ENCODE peak calls at places on chromosomes 11 and 22, in ten cellular contexts. H is thoracic aorta; T is PC-9; J is heart left ventricle; N is body of pancreas; L is HCT116; Q is right lobe of liver; U is ovary; E is heart right ventricle; K is CD8-positive, alpha-beta T cell. W is an unnamed sample.

GRCh38 chr11:120789391-120789790 is 234.5 kb upstream of the TBCEL start:
- DNase-seq in H (no peak), T (no peak), J (no peak), N (no peak), L (no peak), Q (no peak), U (no peak), E (no peak), K (no peak), W (no peak)

GRCh38 chr11:116993599-116993998 is 104.6 kb downstream of the SIK3 start:
- DNase-seq in H (no peak), T (no peak), J (no peak), N (no peak), L (no peak), Q (no peak), U (no peak), E (no peak), K (peak; percentile 38), W (no peak)

GRCh38 chr11:104163100-104164027 is 583 bp downstream of the PDGFD start:
- DNase-seq in H (peak; percentile 5), T (peak; percentile 44), J (peak; percentile 26), N (peak; percentile 47), L (no peak), Q (no peak), U (peak; percentile 52), E (peak; percentile 30), K (no peak), W (no peak)

GRCh38 chr22:27885977-27886842 is 32.8 kb downstream of the PITPNB start:
- DNase-seq in H (no peak), T (peak; percentile 70), J (peak; percentile 40), N (peak; percentile 42), L (peak; percentile 8), Q (no peak), U (no peak), E (no peak), K (peak; percentile 45), W (no peak)

GRCh38 chr11:20457934-20458333 is 70.4 kb downstream of the PRMT3 start:
- DNase-seq in H (no peak), T (no peak), J (no peak), N (no peak), L (no peak), Q (no peak), U (no peak), E (no peak), K (no peak), W (no peak)

GRCh38 chr11:44266056-44266780 is 43.7 kb downstream of the ALX4 start:
- DNase-seq in H (no peak), T (no peak), J (no peak), N (no peak), L (no peak), Q (no peak), U (no peak), E (no peak), K (no peak), W (no peak)

GRCh38 chr11:12303431-12304149 is 73.8 kb upstream of the PARVA start:
- DNase-seq in H (no peak), T (no peak), J (no peak), N (no peak), L (no peak), Q (no peak), U (no peak), E (no peak), K (no peak), W (no peak)

GRCh38 chr11:2799881-2800654 is 85.5 kb downstream of the CDKN1C start:
- DNase-seq in H (no peak), T (no peak), J (peak; percentile 15), N (peak; percentile 20), L (no peak), Q (peak; percentile 42), U (peak; percentile 7), E (peak; percentile 7), K (no peak), W (peak; percentile 54)

GRCh38 chr11:10450451-10451398 is 4.3 kb upstream of the AMPD3 start:
- DNase-seq in H (no peak), T (peak; percentile 47), J (peak; percentile 23), N (peak; percentile 77), L (peak; percentile 62), Q (peak; percentile 79), U (no peak), E (no peak), K (peak; percentile 57), W (peak; percentile 85)

GRCh38 chr11:20156280-20156875 is 3.9 kb downstream of the DBX1 start:
- DNase-seq in H (no peak), T (no peak), J (no peak), N (no peak), L (no peak), Q (no peak), U (no peak), E (no peak), K (peak; percentile 59), W (no peak)

GRCh38 chr11:14305649-14306048 is 53.3 kb downstream of the RRAS2 start:
- DNase-seq in H (no peak), T (no peak), J (no peak), N (no peak), L (no peak), Q (no peak), U (no peak), E (no peak), K (no peak), W (no peak)

DNA sequence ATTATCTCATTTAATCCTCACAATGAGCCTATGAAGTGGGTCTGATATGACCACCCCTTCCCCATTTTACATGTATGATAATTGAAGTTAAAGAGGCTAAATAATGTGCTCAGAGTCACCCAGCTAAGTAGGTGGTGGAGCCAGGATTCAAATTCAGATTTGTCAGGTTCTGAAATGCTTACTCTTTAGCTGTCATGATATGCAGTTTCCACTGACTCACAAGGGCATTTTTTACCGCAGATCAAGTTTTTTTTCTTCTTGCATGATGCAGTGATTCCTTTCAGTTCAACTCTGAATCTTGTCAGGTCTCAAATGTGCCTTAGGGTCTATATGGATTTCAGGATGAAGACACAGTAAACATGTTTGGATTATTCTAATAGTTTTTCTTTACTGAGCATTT is 12.6 kb upstream of the TRIM44 start:
- DNase-seq in H (no peak), T (peak; percentile 34), J (no peak), N (no peak), L (no peak), Q (no peak), U (no peak), E (no peak), K (no peak), W (no peak)
- H3K36me3 ChIP-seq in H (no peaks in the 10 kb centered on the region), T (no peaks in the 10 kb centered on the region), J (no peaks in the 10 kb centered on the region), N (no peaks in the 10 kb centered on the region), L (no peaks in the 10 kb centered on the region), Q (no peaks in the 10 kb centered on the region), U (no peaks in the 10 kb centered on the region), E (no peaks in the 10 kb centered on the region), K (no peaks in the 10 kb centered on the region), W (no peaks in the 10 kb centered on the region)

GRCh38 chr11:9265211-9266131 is at the start of gene DENND5A:
- DNase-seq in H (peak; percentile 24), T (peak; percentile 40), J (peak; percentile 91), N (peak; percentile 90), L (peak; percentile 43), Q (peak; percentile 90), U (peak; percentile 84), E (peak; percentile 91), K (peak; percentile 48), W (peak; percentile 93)
- TF ChIP-seq CTCF in H (no peak), T (no peak), J (no peak), N (no peak), L (no peak), Q (no peak), U (no peak), E (no peak), K (no peak), W (no peak)

GRCh38 chr22:28955817-28956216 is 72.4 kb downstream of the ZNRF3 start:
- DNase-seq in H (no peak), T (no peak), J (no peak), N (no peak), L (no peak), Q (no peak), U (no peak), E (no peak), K (peak; percentile 82), W (no peak)

GRCh38 chr22:28962042-28962554 is 78.7 kb downstream of the ZNRF3 start:
- DNase-seq in H (no peak), T (no peak), J (no peak), N (no peak), L (no peak), Q (no peak), U (no peak), E (no peak), K (no peak), W (no peak)

GRCh38 chr22:28953976-28954880 is 70.9 kb downstream of the ZNRF3 start:
- DNase-seq in H (no peak), T (no peak), J (no peak), N (no peak), L (no peak), Q (no peak), U (no peak), E (no peak), K (no peak), W (no peak)

GRCh38 chr22:28956506-28956905 is 73.1 kb downstream of the ZNRF3 start:
- DNase-seq in H (no peak), T (no peak), J (no peak), N (no peak), L (no peak), Q (no peak), U (no peak), E (no peak), K (no peak), W (no peak)

DNA sequence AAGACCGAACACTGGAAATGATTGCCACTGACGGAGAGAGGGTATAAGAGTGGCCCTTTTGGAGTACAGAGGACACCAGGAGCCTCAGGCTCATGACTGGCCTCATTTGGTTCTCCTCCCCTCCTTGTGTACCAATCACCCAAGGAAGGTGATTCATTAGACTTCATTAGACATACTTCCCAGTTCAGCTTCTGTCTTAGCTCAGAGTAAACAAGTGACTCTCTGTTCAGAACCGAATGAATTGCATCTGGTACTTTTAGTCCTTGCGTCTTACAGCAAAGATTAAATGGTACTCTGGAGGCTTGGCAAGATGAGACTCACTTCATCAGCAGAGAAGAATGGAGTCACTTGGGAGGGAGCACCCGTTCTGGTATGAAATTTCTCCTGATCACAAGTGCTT is 75.2 kb downstream of the ZNRF3 start:
- DNase-seq in H (no peak), T (no peak), J (no peak), N (no peak), L (no peak), Q (no peak), U (no peak), E (no peak), K (no peak), W (no peak)
- H3K27ac ChIP-seq in H (no peak overlapping the region), T (no peak overlapping the region), J (no peak overlapping the region), N (no peak overlapping the region), L (no peak overlapping the region), Q (no peak overlapping the region), U (no peak overlapping the region), E (no peak overlapping the region), K (no peak overlapping the region), W (no peak overlapping the region)

DNA sequence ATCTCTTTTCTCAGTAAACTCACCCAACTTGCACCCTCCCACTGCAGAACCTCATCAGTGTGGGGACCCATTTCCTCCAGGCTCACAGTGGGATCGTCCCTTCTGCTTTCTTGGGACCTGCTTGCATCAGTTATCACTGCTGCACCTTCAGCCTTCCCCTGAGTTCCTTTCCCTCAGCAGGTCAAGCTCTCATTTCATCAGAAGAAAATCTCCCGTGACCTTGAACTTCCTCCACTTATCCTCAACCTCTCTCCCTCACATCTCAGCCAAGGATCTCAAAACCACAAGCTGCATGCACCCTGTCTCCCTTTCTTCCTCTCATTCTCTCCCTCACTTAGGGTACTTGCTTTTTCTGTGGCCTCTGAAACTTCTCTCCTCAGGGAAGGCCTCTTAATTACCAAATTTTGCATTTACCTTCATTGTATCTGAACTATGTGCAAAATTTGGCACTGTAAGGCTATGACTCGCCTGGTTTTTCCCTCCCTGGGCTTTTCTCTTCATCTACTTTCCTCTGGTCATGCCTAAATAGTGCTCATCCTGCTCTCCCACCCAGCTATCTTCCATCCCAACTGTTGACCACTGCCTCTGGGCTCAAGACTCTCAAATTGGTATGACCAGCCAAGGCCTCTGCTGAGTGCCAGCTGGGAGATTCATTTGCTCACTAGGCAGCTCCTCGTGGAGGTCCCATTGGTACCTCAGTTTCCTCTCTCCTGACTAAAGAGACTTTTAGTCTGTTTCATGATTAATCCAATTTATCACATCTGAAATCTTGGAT is 2.7 kb upstream of the RCE1 start:
- DNase-seq in H (no peak), T (no peak), J (no peak), N (no peak), L (no peak), Q (no peak), U (no peak), E (no peak), K (no peak), W (no peak)
- H3K36me3 ChIP-seq in H (peaks cover 7% of the 10 kb centered on the region), T (peaks cover 18% of the 10 kb centered on the region), J (peaks cover 32% of the 10 kb centered on the region), N (no peaks in the 10 kb centered on the region), L (peaks cover 14% of the 10 kb centered on the region), Q (no peaks in the 10 kb centered on the region), U (no peaks in the 10 kb centered on the region), E (peaks cover 38% of the 10 kb centered on the region), K (no peaks in the 10 kb centered on the region), W (peaks cover 16% of the 10 kb centered on the region)